ENCODE peak calls at places on chromosome 22, in nine cellular contexts. J, F, D, N, L, E, H, Q and K are unnamed samples.

GRCh38 chr22:48449466-48450187 is 1378.0 kb downstream of the BRD1 start:
- DNase-seq in D (no peak), Q (no peak), N (no peak), F (no peak), L (no peak), J (peak), E (no peak), H (no peak), K (no peak)

GRCh38 chr22:43850529-43850928 is 11.8 kb downstream of the SULT4A1 start:
- DNase-seq in F (peak), N (no peak), J (peak), E (no peak), H (peak), D (no peak), Q (no peak), L (peak), K (no peak)

GRCh38 chr22:46829140-46829891 is 66.9 kb downstream of the TBC1D22A start:
- DNase-seq in H (no peak), Q (peak), J (no peak), E (no peak), L (no peak), D (no peak), N (no peak), F (no peak), K (no peak)

GRCh38 chr22:24875862-24876506 is 70.0 kb downstream of the SGSM1 start:
- DNase-seq in D (no peak), H (no peak), E (no peak), L (no peak), Q (peak), F (no peak), J (no peak), N (no peak), K (peak)

GRCh38 chr22:24093855-24094254 is 82.8 kb downstream of the CABIN1 start:
- DNase-seq in E (no peak), N (no peak), F (no peak), J (peak), D (no peak), Q (no peak), H (peak), L (peak), K (peak)

GRCh38 chr22:26483439-26484359 is at the start of the genes HPS4 and SRRD:
- DNase-seq in L (peak), E (peak), D (peak), J (peak), N (peak), F (peak), Q (peak), H (peak), K (peak)

GRCh38 chr22:31846161-31847115 is 92.6 kb downstream of the DEPDC5 start:
- DNase-seq in D (no peak), H (no peak), E (no peak), L (no peak), N (no peak), J (no peak), F (no peak), Q (no peak), K (peak)

GRCh38 chr22:40685406-40685805 is 6.1 kb downstream of the MCHR1 start:
- DNase-seq in E (no peak), F (no peak), N (no peak), H (no peak), Q (no peak), J (no peak), D (no peak), L (no peak), K (no peak)

GRCh38 chr22:31253949-31254348 is 38.3 kb downstream of the PIK3IP1 start:
- DNase-seq in N (peak), D (no peak), L (peak), E (no peak), J (no peak), H (peak), F (peak), Q (peak), K (peak)

GRCh38 chr22:47390026-47390970 is 627.8 kb downstream of the TBC1D22A start:
- DNase-seq in N (no peak), E (no peak), J (peak), D (no peak), H (peak), F (no peak), Q (no peak), L (no peak), K (no peak)

GRCh38 chr22:26486394-26486793 is 2.7 kb downstream of the SRRD start:
- DNase-seq in D (no peak), Q (no peak), L (no peak), F (no peak), N (no peak), H (no peak), E (no peak), J (no peak), K (no peak)

GRCh38 chr22:32917577-32918375 is 116.3 kb downstream of the TIMP3 start:
- DNase-seq in N (no peak), D (no peak), F (no peak), H (no peak), E (no peak), Q (no peak), J (no peak), L (no peak), K (no peak)

GRCh38 chr22:47127441-47127871 is 365.0 kb downstream of the TBC1D22A start:
- DNase-seq in L (no peak), Q (no peak), F (no peak), J (peak), E (no peak), H (no peak), D (no peak), N (no peak), K (no peak)

GRCh38 chr22:43467171-43467570 is 55.4 kb downstream of the MPPED1 start:
- DNase-seq in F (no peak), Q (no peak), N (no peak), H (no peak), L (no peak), J (peak), D (no peak), E (no peak), K (no peak)

GRCh38 chr22:30047364-30047738 is 32.9 kb upstream of the HORMAD2 start:
- DNase-seq in J (no peak), H (peak), N (no peak), Q (no peak), L (no peak), F (no peak), D (peak), E (no peak), K (peak)

GRCh38 chr22:24424001-24424900 is 3.1 kb upstream of the ADORA2A start:
- DNase-seq in J (peak), H (no peak), F (no peak), L (no peak), N (no peak), Q (no peak), D (no peak), E (no peak), K (peak)

GRCh38 chr22:31085493-31085824 is 4.3 kb downstream of the SMTN start:
- DNase-seq in N (no peak), Q (no peak), D (no peak), E (no peak), L (no peak), F (no peak), H (peak), J (no peak), K (peak)

GRCh38 chr22:49015993-49016908 is 811.4 kb downstream of the BRD1 start:
- DNase-seq in D (no peak), F (peak), L (peak), Q (no peak), N (peak), H (peak), E (no peak), J (no peak), K (no peak)

GRCh38 chr22:24594569-24595120 is 1.8 kb upstream of the LRRC75B start:
- DNase-seq in L (no peak), Q (no peak), H (no peak), J (no peak), D (no peak), N (no peak), E (no peak), F (peak), K (no peak)

GRCh38 chr22:49893025-49893424 is 25.2 kb downstream of the ALG12 start:
- DNase-seq in F (no peak), Q (no peak), J (no peak), L (no peak), H (no peak), E (no peak), D (no peak), N (no peak), K (no peak)

GRCh38 chr22:24601217-24602104 is 1.5 kb upstream of the GGT1 start:
- DNase-seq in L (no peak), J (no peak), D (no peak), Q (no peak), E (no peak), N (peak), H (no peak), F (peak), K (no peak)

GRCh38 chr22:30934053-30934452 is 34.5 kb downstream of the MORC2 start:
- DNase-seq in E (no peak), L (no peak), Q (no peak), J (no peak), F (no peak), N (no peak), D (no peak), H (no peak), K (no peak)

GRCh38 chr22:27962268-27963191 is 43.5 kb upstream of the PITPNB start:
- DNase-seq in L (no peak), F (no peak), H (no peak), D (no peak), Q (peak), J (no peak), N (no peak), E (no peak), K (no peak)

GRCh38 chr22:50148991-50149721 is 21.4 kb upstream of the PANX2 start:
- DNase-seq in H (no peak), F (peak), L (no peak), J (peak), E (peak), N (peak), D (peak), Q (peak), K (peak)

GRCh38 chr22:29380032-29380781 is 8.2 kb downstream of the AP1B1 start:
- DNase-seq in L (no peak), F (no peak), J (no peak), H (no peak), D (no peak), Q (peak), E (no peak), N (no peak), K (no peak)

GRCh38 chr22:27139935-27140493 is 482.6 kb downstream of the MIAT start:
- DNase-seq in J (no peak), E (no peak), L (no peak), Q (peak), N (no peak), F (no peak), H (peak), D (no peak), K (no peak)

GRCh38 chr22:27151407-27151806 is 494.0 kb downstream of the MIAT start:
- DNase-seq in N (no peak), D (no peak), Q (peak), H (no peak), L (no peak), J (no peak), E (no peak), F (no peak), K (peak)

GRCh38 chr22:28051787-28052356 is 132.8 kb upstream of the PITPNB start:
- DNase-seq in F (peak), E (peak), H (peak), L (no peak), D (no peak), N (peak), Q (peak), J (no peak), K (peak)

GRCh38 chr22:40279017-40279416 is 67.3 kb upstream of the ADSL start:
- DNase-seq in F (no peak), L (no peak), H (no peak), D (no peak), Q (no peak), J (no peak), E (no peak), N (no peak), K (no peak)

GRCh38 chr22:48894064-48894671 is 933.5 kb downstream of the BRD1 start:
- DNase-seq in E (no peak), L (peak), D (no peak), H (no peak), Q (no peak), F (peak), J (peak), N (no peak), K (no peak)

GRCh38 chr22:26461188-26461810 is 22.3 kb downstream of the HPS4 start:
- DNase-seq in N (peak), L (no peak), J (no peak), E (peak), F (peak), H (no peak), D (peak), Q (peak), K (peak)

GRCh38 chr22:28222976-28223375 is 303.9 kb upstream of the PITPNB start:
- DNase-seq in N (no peak), D (no peak), L (no peak), H (no peak), E (no peak), J (no peak), Q (no peak), F (no peak), K (no peak)

DNA sequence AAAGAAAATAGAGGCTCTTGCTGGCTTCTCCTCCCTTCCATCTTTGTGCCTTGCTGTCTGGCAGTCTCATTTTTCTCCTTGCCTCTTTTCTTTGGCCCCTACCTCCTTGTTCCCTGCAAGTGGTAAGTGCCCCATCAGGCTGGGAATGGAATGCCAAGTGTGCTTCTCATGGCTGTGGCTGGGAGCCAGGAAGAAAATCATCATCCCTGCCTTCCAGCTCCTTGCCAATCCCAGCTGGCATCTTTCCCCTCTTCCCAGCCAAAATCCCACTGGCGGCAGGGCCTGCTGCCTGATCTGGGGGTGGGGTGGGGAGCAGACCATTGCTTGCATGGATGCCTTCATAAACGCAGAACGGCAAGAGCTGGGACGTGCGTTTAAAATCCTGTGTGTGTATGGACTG is 27.0 kb upstream of the SLC25A18 start:
- DNase-seq in F (no peak), N (no peak), L (no peak), J (no peak), Q (no peak), E (no peak), H (no peak), D (no peak), K (peak)
- TF ChIP-seq POLR2AphosphoS5 in F (no peak), N (no peak), L (no peak), J (no peak), Q (no peak), E (no peak), H (no peak), D (no peak), K (no peak)

GRCh38 chr22:38481162-38481870 is 13.4 kb downstream of the KDELR3 start:
- DNase-seq in H (no peak), L (peak), E (no peak), D (no peak), Q (no peak), J (no peak), N (no peak), F (no peak), K (no peak)

GRCh38 chr22:38481871-38482332 is 14.0 kb downstream of the KDELR3 start:
- DNase-seq in H (no peak), F (no peak), N (no peak), E (no peak), L (peak), D (no peak), Q (no peak), J (peak), K (no peak)

GRCh38 chr22:38484244-38484643 is 16.3 kb downstream of the KDELR3 start:
- DNase-seq in L (no peak), N (no peak), J (no peak), F (no peak), H (no peak), E (no peak), D (no peak), Q (no peak), K (no peak)

GRCh38 chr22:38485783-38486182 is 17.9 kb downstream of the KDELR3 start:
- DNase-seq in J (no peak), N (no peak), H (no peak), D (no peak), F (no peak), L (peak), Q (no peak), E (no peak), K (no peak)

GRCh38 chr22:38482662-38483308 is 14.9 kb downstream of the KDELR3 start:
- DNase-seq in L (peak), Q (no peak), D (no peak), F (no peak), J (peak), N (no peak), E (no peak), H (no peak), K (no peak)
- TF ChIP-seq POLR2AphosphoS5 in L (no peak), Q (no peak), D (peak), F (no peak), J (no peak), N (peak), E (peak), H (peak), K (no peak)

GRCh38 chr22:19855504-19856409 is 1.1 kb upstream of the GNB1L start:
- DNase-seq in H (peak), L (no peak), F (peak), J (peak), D (no peak), E (peak), Q (peak), N (peak), K (peak)

GRCh38 chr22:19853058-19853878 is 1.4 kb downstream of the GNB1L start:
- DNase-seq in H (peak), J (no peak), N (no peak), Q (no peak), F (no peak), E (no peak), D (no peak), L (no peak), K (no peak)

GRCh38 chr22:19857382-19857781 is 2.7 kb upstream of the GNB1L start:
- DNase-seq in N (no peak), L (no peak), H (no peak), F (no peak), Q (no peak), E (no peak), J (no peak), D (no peak), K (no peak)

GRCh38 chr22:19853879-19854777 is 546 bp downstream of the GNB1L start:
- DNase-seq in L (no peak), N (no peak), Q (no peak), E (peak), F (peak), D (no peak), H (no peak), J (peak), K (no peak)

DNA sequence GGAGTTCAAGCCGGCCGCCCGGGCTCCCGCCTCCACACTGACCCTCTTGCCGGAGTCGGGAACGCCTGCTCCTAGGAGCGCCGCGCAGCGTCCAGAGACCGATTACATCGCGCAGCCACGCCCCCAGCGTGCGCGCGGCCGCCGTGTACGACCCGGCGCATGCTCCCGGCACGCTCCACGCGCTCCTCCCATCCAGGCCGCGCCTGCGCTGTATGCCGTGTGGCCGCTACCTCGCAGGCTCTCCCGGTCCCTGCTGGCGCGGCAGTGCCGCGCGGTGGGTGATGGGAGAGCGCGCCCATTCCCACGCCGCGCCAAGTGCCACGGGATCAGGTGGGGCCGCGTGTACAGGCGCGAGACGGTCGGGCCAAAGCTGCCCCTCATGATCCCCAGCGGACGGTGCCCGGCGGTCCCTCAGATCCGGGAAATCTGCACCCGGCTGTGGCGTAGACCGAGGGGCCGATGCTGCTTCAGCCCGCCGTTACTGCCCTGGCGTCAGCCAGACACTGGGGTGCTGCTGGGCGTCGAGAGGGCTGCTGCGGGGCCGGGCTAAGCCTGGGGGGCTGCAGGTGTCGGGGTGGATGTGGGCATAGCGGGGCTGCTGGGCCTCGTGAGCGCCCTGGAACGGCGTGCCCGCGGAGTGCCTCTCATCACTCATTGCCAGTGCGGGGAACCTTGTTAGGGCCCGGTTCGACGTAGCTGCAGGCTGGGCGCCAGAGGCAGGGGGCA is at the start of the genes GNB1L and RTL10:
- DNase-seq in N (peak), H (peak), L (peak), F (peak), Q (peak), E (peak), J (peak), D (peak), K (peak)
- TF ChIP-seq POLR2AphosphoS5 in N (peak), H (peak), L (peak), F (peak), Q (peak), E (peak), J (peak), D (peak), K (peak)

GRCh38 chr22:37609240-37610152 is 862 bp downstream of the GGA1 start:
- DNase-seq in N (no peak), J (no peak), L (no peak), Q (no peak), F (no peak), D (no peak), E (no peak), H (no peak), K (no peak)

GRCh38 chr22:37608477-37609239 is at the start of gene GGA1:
- DNase-seq in N (peak), E (peak), Q (peak), J (peak), H (peak), L (peak), F (peak), D (peak), K (peak)

GRCh38 chr22:37604875-37605274 is 3.8 kb upstream of the GGA1 start:
- DNase-seq in E (no peak), N (no peak), F (no peak), J (peak), H (no peak), L (no peak), D (no peak), Q (no peak), K (no peak)

GRCh38 chr22:37607912-37608476 is 640 bp upstream of the GGA1 start:
- DNase-seq in Q (no peak), E (no peak), H (no peak), F (no peak), D (no peak), J (no peak), N (no peak), L (no peak), K (peak)

GRCh38 chr22:37607010-37607911 is 1.4 kb upstream of the GGA1 start:
- DNase-seq in L (peak), J (peak), N (peak), Q (peak), F (peak), E (peak), D (peak), H (peak), K (peak)
- TF ChIP-seq POLR2AphosphoS5 in L (peak), J (peak), N (no peak), Q (no peak), F (peak), E (peak), D (no peak), H (no peak), K (peak)

GRCh38 chr22:45314054-45314721 is 4.5 kb downstream of the FAM118A start:
- DNase-seq in N (peak), L (no peak), F (no peak), J (no peak), Q (no peak), H (no peak), D (no peak), E (no peak), K (no peak)
- TF ChIP-seq POLR2AphosphoS5 in N (no peak), L (no peak), F (no peak), J (no peak), Q (no peak), H (no peak), D (no peak), E (no peak), K (no peak)

GRCh38 chr22:22360014-22360413 is 115.4 kb downstream of the VPREB1 start:
- DNase-seq in Q (no peak), H (no peak), D (no peak), L (no peak), E (no peak), N (no peak), J (no peak), F (no peak), K (no peak)
- TF ChIP-seq POLR2AphosphoS5 in Q (no peak), H (no peak), D (no peak), L (no peak), E (no peak), N (no peak), J (no peak), F (no peak), K (no peak)

GRCh38 chr22:36065775-36066544 is 37.3 kb upstream of the RBFOX2 start:
- DNase-seq in F (peak), H (peak), N (peak), D (peak), Q (peak), J (peak), E (peak), L (peak), K (peak)
- TF ChIP-seq POLR2AphosphoS5 in F (peak), H (peak), N (peak), D (no peak), Q (peak), J (peak), E (peak), L (peak), K (peak)

GRCh38 chr22:37752189-37753061 is 55.3 kb upstream of the GCAT start:
- DNase-seq in E (peak), L (peak), Q (peak), D (no peak), H (peak), F (peak), N (peak), J (peak), K (no peak)
- TF ChIP-seq POLR2AphosphoS5 in E (peak), L (peak), Q (peak), D (no peak), H (peak), F (peak), N (no peak), J (peak), K (no peak)